ENCODE peak calls at places on chromosomes 2 and 18, in nine cellular contexts. R is foreskin fibroblast, E is GM12865, S is A549, V is tibial artery, C is kidney epithelial cell, J is upper lobe of left lung, F is Peyer's patch, Z is AG10803. B is an unnamed sample.

GRCh38 chr2:19973471-19973870 is 16.4 kb downstream of the WDR35 start:
- DNase-seq in R (no peak), E (no peak), S (no peak), V (no peak), C (no peak), J (no peak), F (no peak), Z (no peak), B (no peak)

GRCh38 chr2:6826081-6826913 is 39.4 kb downstream of the CMPK2 start:
- DNase-seq in R (peak; percentile 57), E (peak; percentile 75), S (peak; percentile 72), V (no peak), C (peak; percentile 60), J (no peak), F (peak; percentile 68), Z (peak; percentile 60), B (peak; percentile 81)

GRCh38 chr2:67318966-67319590 is 78.1 kb upstream of the ETAA1 start:
- DNase-seq in R (no peak), E (no peak), S (no peak), V (no peak), C (no peak), J (no peak), F (no peak), Z (no peak), B (no peak)

GRCh38 chr2:188142636-188143035 is 149.0 kb upstream of the GULP1 start:
- DNase-seq in R (peak; percentile 44), E (no peak), S (peak; percentile 41), V (no peak), C (peak; percentile 19), J (no peak), F (no peak), Z (peak; percentile 41), B (peak; percentile 68)

GRCh38 chr2:204542967-204543608 is 2.2 kb upstream of the PARD3B start:
- DNase-seq in R (no peak), E (no peak), S (no peak), V (peak; percentile 24), C (no peak), J (no peak), F (no peak), Z (peak; percentile 59), B (no peak)

GRCh38 chr2:133740500-133740899 is 172.2 kb upstream of the NCKAP5 start:
- DNase-seq in R (no peak), E (no peak), S (no peak), V (no peak), C (no peak), J (no peak), F (no peak), Z (no peak), B (no peak)

GRCh38 chr2:131115752-131116151 is 10.6 kb downstream of the PLEKHB2 start:
- DNase-seq in R (no peak), E (no peak), S (no peak), V (no peak), C (no peak), J (no peak), F (no peak), Z (no peak), B (no peak)

GRCh38 chr2:652881-653480 is 24.2 kb downstream of the TMEM18 start:
- DNase-seq in R (no peak), E (no peak), S (no peak), V (no peak), C (no peak), J (no peak), F (no peak), Z (no peak), B (no peak)

GRCh38 chr2:127630409-127631183 is 15.4 kb upstream of the GPR17 start:
- DNase-seq in R (no peak), E (no peak), S (no peak), V (no peak), C (no peak), J (peak; percentile 62), F (no peak), Z (no peak), B (no peak)

GRCh38 chr2:3680548-3681345 is 22.6 kb upstream of the DCDC2C start:
- DNase-seq in R (no peak), E (no peak), S (no peak), V (no peak), C (no peak), J (no peak), F (no peak), Z (no peak), B (no peak)

GRCh38 chr2:28274911-28275685 is 117.6 kb upstream of the FOSL2 start:
- DNase-seq in R (peak; percentile 83), E (peak; percentile 72), S (peak; percentile 93), V (peak; percentile 41), C (peak; percentile 98), J (no peak), F (peak; percentile 84), Z (peak; percentile 75), B (peak; percentile 97)

GRCh38 chr18:2547477-2548087 is 23.7 kb downstream of the METTL4 start:
- DNase-seq in R (peak; percentile 27), E (peak; percentile 62), S (peak; percentile 47), V (no peak), C (no peak), J (no peak), F (no peak), Z (peak; percentile 61), B (peak; percentile 85)

GRCh38 chr2:113085542-113085941 is 17.8 kb downstream of the IL1F10 start:
- DNase-seq in R (no peak), E (no peak), S (no peak), V (no peak), C (no peak), J (no peak), F (no peak), Z (no peak), B (no peak)

GRCh38 chr2:113083311-113083710 is 15.5 kb downstream of the IL1F10 start:
- DNase-seq in R (no peak), E (no peak), S (no peak), V (no peak), C (no peak), J (no peak), F (no peak), Z (no peak), B (no peak)

GRCh38 chr2:113081458-113082210 is 13.9 kb downstream of the IL1F10 start:
- DNase-seq in R (no peak), E (no peak), S (no peak), V (no peak), C (no peak), J (no peak), F (no peak), Z (no peak), B (no peak)

GRCh38 chr2:113088173-113088992 is 20.6 kb downstream of the IL1F10 start:
- DNase-seq in R (no peak), E (no peak), S (no peak), V (no peak), C (no peak), J (no peak), F (no peak), Z (no peak), B (no peak)

GRCh38 chr2:113084249-113085000 is 16.7 kb downstream of the IL1F10 start:
- DNase-seq in R (no peak), E (peak; percentile 11), S (no peak), V (no peak), C (no peak), J (no peak), F (no peak), Z (no peak), B (peak; percentile 19)
- TF ChIP-seq CTCF in R (peak; percentile 45), E (peak; percentile 34), S (peak; percentile 50), V (no peak), C (peak; percentile 34), J (peak; percentile 27), F (peak; percentile 67), Z (peak; percentile 54), B (peak; percentile 51)

GRCh38 chr2:98488252-98488651 is 43.6 kb downstream of the INPP4A start:
- DNase-seq in R (no peak), E (no peak), S (no peak), V (no peak), C (no peak), J (no peak), F (peak; percentile 33), Z (no peak), B (no peak)

GRCh38 chr2:98486374-98486981 is 41.8 kb downstream of the INPP4A start:
- DNase-seq in R (no peak), E (no peak), S (no peak), V (no peak), C (no peak), J (no peak), F (peak; percentile 44), Z (no peak), B (no peak)

GRCh38 chr2:98487101-98487805 is 42.6 kb downstream of the INPP4A start:
- DNase-seq in R (no peak), E (no peak), S (no peak), V (no peak), C (no peak), J (no peak), F (peak; percentile 18), Z (no peak), B (no peak)

GRCh38 chr2:98485453-98485755 is 40.7 kb downstream of the INPP4A start:
- DNase-seq in R (no peak), E (peak; percentile 59), S (no peak), V (no peak), C (no peak), J (no peak), F (peak; percentile 36), Z (no peak), B (no peak)

GRCh38 chr2:98487806-98488189 is 43.1 kb downstream of the INPP4A start:
- DNase-seq in R (no peak), E (peak; percentile 93), S (peak; percentile 41), V (no peak), C (no peak), J (no peak), F (peak; percentile 71), Z (no peak), B (peak; percentile 41)
- TF ChIP-seq CTCF in R (peak; percentile 17), E (peak; percentile 49), S (peak; percentile 34), V (no peak), C (peak; percentile 54), J (peak; percentile 45), F (peak; percentile 53), Z (peak; percentile 40), B (peak; percentile 66)

GRCh38 chr2:97664636-97664970 is 759 bp upstream of the ACTR1B start:
- DNase-seq in R (no peak), E (no peak), S (peak; percentile 69), V (no peak), C (no peak), J (no peak), F (no peak), Z (no peak), B (no peak)
- TF ChIP-seq CTCF in R (no peak), E (no peak), S (no peak), V (no peak), C (no peak), J (no peak), F (no peak), Z (no peak), B (no peak)

GRCh38 chr2:144152817-144153271 is 367.1 kb downstream of the ZEB2 start:
- DNase-seq in R (peak; percentile 48), E (no peak), S (no peak), V (no peak), C (no peak), J (no peak), F (no peak), Z (peak; percentile 36), B (peak; percentile 37)
- TF ChIP-seq CTCF in R (no peak), E (no peak), S (no peak), V (no peak), C (no peak), J (no peak), F (no peak), Z (peak; percentile 29), B (peak; percentile 9)

B was measured in fibroblast of pulmonary artery.